ENCODE peak calls at places on chromosomes 4 and X, in eight cellular contexts. K, E, Y, I, G, A, P and B are unnamed samples.
A peak's percentile ranks its signal among the peaks of the same experiment; 100 is the strongest.

GRCh38 chr4:168612435-168613139 is 115.7 kb downstream of the PALLD start:
- DNase-seq in Y (no peak), G (no peak), E (peak; percentile 63), K (no peak), A (peak; percentile 71), P (no peak), I (no peak), B (no peak)

GRCh38 chrX:48045410-48046311 is 25.8 kb downstream of the ZNF630 start:
- DNase-seq in E (peak; percentile 36), P (no peak), K (no peak), Y (no peak), G (peak; percentile 32), A (peak; percentile 35), I (no peak), B (no peak)

GRCh38 chrX:53049127-53049517 is 533 bp downstream of the GPR173 start:
- DNase-seq in I (no peak), G (no peak), E (no peak), A (no peak), Y (no peak), P (no peak), K (no peak), B (no peak)

GRCh38 chr4:152983774-152984411 is 47.8 kb downstream of the FHDC1 start:
- DNase-seq in K (no peak), Y (peak; percentile 51), E (peak; percentile 21), A (no peak), I (no peak), G (no peak), P (no peak), B (no peak)

GRCh38 chrX:150692296-150692695 is 900 bp upstream of the MTMR1 start:
- DNase-seq in A (no peak), I (no peak), G (no peak), E (no peak), Y (no peak), K (no peak), P (no peak), B (no peak)

GRCh38 chr4:141275834-141276233 is 55.1 kb downstream of the ZNF330 start:
- DNase-seq in E (peak; percentile 54), A (peak; percentile 31), I (no peak), K (no peak), G (no peak), P (no peak), Y (no peak), B (no peak)

GRCh38 chrX:72340046-72340445 is 34.3 kb upstream of the CITED1 start:
- DNase-seq in K (no peak), I (no peak), A (no peak), G (no peak), Y (no peak), P (no peak), E (no peak), B (no peak)

GRCh38 chr4:57116245-57116644 is 6.1 kb upstream of the IGFBP7 start:
- DNase-seq in I (no peak), E (no peak), G (no peak), K (no peak), Y (no peak), P (no peak), A (no peak), B (no peak)

GRCh38 chrX:35166023-35166422 is 223.4 kb downstream of the FAM47B start:
- DNase-seq in P (no peak), K (no peak), Y (no peak), I (no peak), G (no peak), E (peak; percentile 45), A (peak; percentile 13), B (no peak)

GRCh38 chr4:78612398-78613005 is 60.9 kb downstream of the ANXA3 start:
- DNase-seq in P (no peak), I (peak; percentile 74), A (peak; percentile 56), K (no peak), Y (no peak), E (peak; percentile 78), G (peak; percentile 42), B (no peak)

GRCh38 chr4:55032788-55033187 is 92.6 kb downstream of the KDR start:
- DNase-seq in E (peak; percentile 8), Y (no peak), P (no peak), K (no peak), I (peak; percentile 64), A (peak; percentile 38), G (no peak), B (no peak)

GRCh38 chr4:1172228-1172851 is at the start of gene SPON2:
- DNase-seq in E (peak; percentile 81), G (no peak), K (peak; percentile 50), A (peak; percentile 89), P (no peak), I (no peak), Y (no peak), B (no peak)

GRCh38 chr4:180665994-180666818 is 1577.0 kb upstream of the TENM3 start:
- DNase-seq in E (peak; percentile 83), I (peak; percentile 30), Y (peak; percentile 12), K (no peak), G (peak; percentile 24), P (no peak), A (peak; percentile 58), B (no peak)

GRCh38 chrX:555589-556220 is 74.9 kb upstream of the SHOX start:
- DNase-seq in I (no peak), Y (no peak), P (no peak), G (no peak), E (no peak), K (no peak), A (no peak), B (no peak)

GRCh38 chr4:181662383-181662782 is 580.8 kb upstream of the TENM3 start:
- DNase-seq in G (no peak), P (no peak), Y (peak; percentile 13), A (no peak), K (no peak), E (peak; percentile 82), I (peak; percentile 51), B (no peak)

GRCh38 chr4:47640911-47641310 is 155.8 kb downstream of the ATP10D start:
- DNase-seq in K (no peak), G (no peak), Y (no peak), E (no peak), A (no peak), P (no peak), I (no peak), B (no peak)

DNA sequence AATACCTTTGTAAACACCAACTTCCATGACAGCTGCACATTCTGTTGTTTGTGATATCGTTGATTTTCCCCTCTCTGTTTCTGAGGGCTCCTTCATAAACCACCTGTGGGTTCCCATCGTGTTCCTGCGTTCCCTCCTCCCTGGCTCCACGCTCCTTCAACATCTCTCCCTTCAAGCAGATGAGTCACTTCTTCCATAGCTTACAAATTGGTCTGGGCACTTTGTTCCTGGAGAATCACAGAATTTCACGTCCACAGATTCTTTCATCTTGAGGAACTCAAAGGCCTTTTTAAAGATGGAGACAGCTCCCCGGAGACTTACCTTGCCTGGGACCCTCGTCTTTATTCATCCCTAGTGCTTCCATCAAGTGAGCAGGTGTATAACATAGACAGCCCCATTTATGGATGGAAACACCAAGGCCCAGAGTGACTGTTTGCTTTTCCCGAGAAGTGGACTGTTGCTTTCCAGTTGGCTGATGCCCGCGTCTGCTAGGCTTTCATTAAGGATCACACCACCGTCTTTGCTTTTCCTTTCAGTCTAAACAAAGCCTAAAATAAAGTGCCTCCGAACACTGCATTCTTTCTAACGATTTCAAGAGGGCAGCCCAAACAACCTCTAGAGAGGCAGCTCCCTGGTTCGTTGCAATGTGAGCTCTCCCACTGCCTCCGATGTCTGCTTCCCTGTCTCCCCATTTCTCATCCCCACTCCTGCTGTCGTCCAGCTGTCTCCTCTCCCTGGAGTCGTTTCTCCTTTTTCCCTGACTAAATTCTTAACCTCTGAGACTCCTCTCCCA is 146.3 kb upstream of the STX18 start:
- DNase-seq in A (peak; percentile 51), I (no peak), G (no peak), Y (no peak), K (no peak), E (no peak), P (no peak), B (no peak)
- H3K27ac ChIP-seq in A (no peak overlapping the region), I (no peak overlapping the region), G (no peak overlapping the region), Y (no peak overlapping the region), K (no peak overlapping the region), E (no peak overlapping the region), P (no peak overlapping the region), B (no peak overlapping the region)

DNA sequence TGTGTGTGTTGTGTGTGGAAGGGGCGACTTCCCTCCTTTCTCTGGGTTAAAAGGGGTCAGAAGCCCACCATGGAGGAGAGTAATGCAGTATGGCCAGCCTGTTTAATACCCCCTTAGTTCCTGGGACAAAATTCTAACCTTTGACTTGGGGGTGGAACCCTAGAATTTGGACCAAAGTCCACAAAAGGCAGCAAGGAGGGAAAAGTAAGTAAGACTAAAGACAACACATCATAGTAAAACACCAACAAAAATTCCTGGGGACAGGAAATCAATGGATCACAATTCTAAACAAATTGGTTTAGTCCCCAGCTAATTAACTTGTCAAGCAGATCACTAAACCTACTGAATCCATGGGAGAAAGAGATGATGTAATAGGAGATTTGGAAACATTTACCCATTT is 3.1 kb downstream of the AMOT start:
- DNase-seq in G (no peak), K (no peak), E (no peak), A (no peak), P (no peak), I (peak; percentile 46), Y (no peak), B (no peak)
- H3K27ac ChIP-seq in G (no peak overlapping the region), K (no peak overlapping the region), E (no peak overlapping the region), A (no peak overlapping the region), P (no peak overlapping the region), I (no peak overlapping the region), Y (no peak overlapping the region), B (no peak overlapping the region)

DNA sequence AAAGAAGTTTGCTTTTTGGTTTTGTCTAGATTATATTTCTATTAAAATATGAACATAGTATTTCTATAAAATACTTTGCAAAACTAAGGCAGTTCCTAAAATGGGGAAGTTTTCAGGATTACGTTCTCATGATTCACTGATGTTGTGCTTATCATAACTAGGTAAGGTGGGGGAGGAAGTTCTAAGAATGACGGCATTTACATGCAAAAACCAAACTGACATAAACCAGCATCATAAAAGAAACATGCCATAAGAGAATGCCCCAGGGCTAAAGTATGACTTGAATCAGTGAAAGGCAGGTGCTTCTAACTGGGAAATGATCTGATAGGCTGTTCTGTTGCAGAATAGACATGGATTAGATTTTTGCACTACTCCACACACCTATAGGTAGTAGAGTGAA is 204.7 kb upstream of the JADE1 start:
- DNase-seq in I (no peak), A (no peak), E (no peak), Y (no peak), P (no peak), K (no peak), G (no peak), B (no peak)
- H3K27ac ChIP-seq in I (no peak overlapping the region), A (no peak overlapping the region), E (no peak overlapping the region), Y (no peak overlapping the region), P (no peak overlapping the region), K (no peak overlapping the region), G (no peak overlapping the region), B (no peak overlapping the region)

DNA sequence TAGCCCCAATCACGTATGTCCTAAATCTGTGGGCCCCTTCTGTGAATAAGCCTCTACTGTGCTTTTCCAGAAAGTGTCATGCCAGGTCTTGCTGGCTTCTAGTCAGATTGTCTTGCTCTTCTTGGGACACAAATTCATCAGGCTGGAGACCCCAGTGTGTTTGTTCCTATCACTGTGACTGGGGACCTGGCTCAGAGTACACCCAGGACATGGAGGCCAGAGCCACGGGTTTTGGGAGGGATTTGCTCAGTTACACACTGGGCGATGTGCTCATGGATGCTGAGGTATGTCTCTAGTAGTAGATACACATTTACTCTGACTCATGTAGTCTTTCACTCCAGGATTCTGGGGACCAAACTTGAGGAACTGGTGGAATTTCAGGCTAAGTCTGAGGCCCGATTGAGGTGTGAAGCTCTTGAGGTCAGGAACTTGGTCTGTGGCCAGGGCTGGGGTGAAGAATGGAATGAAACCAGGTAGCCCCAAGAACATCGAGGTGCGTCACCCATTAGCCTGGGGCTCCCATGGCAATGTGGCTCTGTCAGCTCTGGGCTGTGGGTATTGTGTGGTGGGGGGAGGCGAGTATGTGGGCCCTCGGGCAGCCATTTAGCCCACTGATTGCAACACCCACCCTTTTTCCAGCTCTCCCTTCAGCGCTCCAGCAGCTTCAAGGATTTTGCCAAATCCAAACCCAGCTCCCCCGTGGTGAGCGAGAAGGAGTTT is 7.7 kb downstream of the SASH3 start:
- DNase-seq in P (no peak), G (no peak), Y (no peak), K (no peak), A (no peak), E (no peak), I (no peak), B (no peak)
- H3K27ac ChIP-seq in P (no peak overlapping the region), G (no peak overlapping the region), Y (no peak overlapping the region), K (no peak overlapping the region), A (no peak overlapping the region), E (no peak overlapping the region), I (no peak overlapping the region), B (no peak overlapping the region)